ENCODE peak calls at places on chromosomes 1 and 21, in four cellular contexts. J is A549; Q is stimulated activated CD4-positive, alpha-beta T cell treated with anti-CD3 and anti-CD28 coated beads, Interleukin-1b, Interleukin-23, amount 100 ng/mL, for 4 hours; H is NCI-H1930. V is an unnamed sample.
A peak's percentile ranks its signal among the peaks of the same experiment; 100 is the strongest.

GRCh38 chr1:195637474-195637873 is 970.8 kb downstream of the KCNT2 start:
- DNase-seq in J (no peak), Q (no peak), H (no peak), V (no peak)

GRCh38 chr1:10856253-10856683 is 59.8 kb upstream of the CASZ1 start:
- DNase-seq in J (no peak), Q (no peak), H (no peak), V (no peak)

GRCh38 chr1:14759843-14760242 is 161.4 kb downstream of the KAZN start:
- DNase-seq in J (no peak), Q (no peak), H (no peak), V (no peak)

GRCh38 chr1:55428944-55429931 is 214.1 kb upstream of the USP24 start:
- DNase-seq in J (peak; percentile 100), Q (no peak), H (no peak), V (no peak)

GRCh38 chr1:151846062-151846568 is 6.5 kb upstream of the C2CD4D start:
- DNase-seq in J (peak; percentile 47), Q (no peak), H (no peak), V (no peak)

GRCh38 chr1:239976130-239976968 is 115.3 kb upstream of the FMN2 start:
- DNase-seq in J (peak; percentile 68), Q (peak; percentile 28), H (peak; percentile 44), V (no peak)

GRCh38 chr1:43205671-43206070 is 33.5 kb downstream of the CFAP57 start:
- DNase-seq in J (no peak), Q (no peak), H (no peak), V (no peak)

GRCh38 chr1:12469493-12469892 is 148.5 kb downstream of the DHRS3 start:
- DNase-seq in J (no peak), Q (no peak), H (no peak), V (no peak)

GRCh38 chr21:22343303-22343702 is 1345.1 kb downstream of the NCAM2 start:
- DNase-seq in J (no peak), Q (no peak), H (no peak), V (no peak)

GRCh38 chr1:223739366-223740057 is 27.2 kb downstream of the CAPN2 start:
- DNase-seq in J (no peak), Q (no peak), H (no peak), V (no peak)

GRCh38 chr1:119725626-119726025 is 13.9 kb downstream of the PHGDH start:
- DNase-seq in J (no peak), Q (no peak), H (no peak), V (no peak)

GRCh38 chr1:120179420-120180348 is 3.4 kb upstream of the SEC22B start:
- DNase-seq in J (no peak), Q (no peak), H (no peak), V (peak; percentile 83)

GRCh38 chr1:46248122-46248920 is 758 bp downstream of the RAD54L start:
- DNase-seq in J (peak; percentile 30), Q (no peak), H (no peak), V (no peak)

GRCh38 chr1:27416387-27417111 is 24.1 kb downstream of the GPR3 start:
- DNase-seq in J (peak; percentile 52), Q (peak; percentile 46), H (peak; percentile 24), V (no peak)

GRCh38 chr1:116712510-116712909 is 41.7 kb upstream of the CD2 start:
- DNase-seq in J (no peak), Q (no peak), H (no peak), V (no peak)

GRCh38 chr21:40143822-40144525 is 276.7 kb downstream of the PCP4 start:
- DNase-seq in J (peak; percentile 33), Q (peak; percentile 7), H (peak; percentile 57), V (no peak)

GRCh38 chr1:110434946-110435345 is 16.0 kb upstream of the PROK1 start:
- DNase-seq in J (no peak), Q (no peak), H (no peak), V (no peak)

GRCh38 chr1:228376262-228376628 is 30.4 kb downstream of the TRIM11 start:
- DNase-seq in J (peak; percentile 32), Q (no peak), H (no peak), V (no peak)

GRCh38 chr21:45972716-45973474 is 8.7 kb upstream of the COL6A1 start:
- DNase-seq in J (no peak), Q (no peak), H (no peak), V (no peak)

GRCh38 chr1:98389809-98390208 is 271.7 kb upstream of the SNX7 start:
- DNase-seq in J (no peak), Q (no peak), H (no peak), V (no peak)

GRCh38 chr1:65791860-65792670 is 630 bp upstream of the PDE4B start:
- DNase-seq in J (no peak), Q (no peak), H (no peak), V (no peak)

GRCh38 chr1:65584399-65584798 is 163.9 kb downstream of the LEPR start:
- DNase-seq in J (no peak), Q (no peak), H (no peak), V (no peak)

V was measured in osteocyte.